ENCODE peak calls at places on chromosomes 2 and 18, in ten cellular contexts. X, V, Y, T, H, U, D, Q, Z and O are unnamed samples.

GRCh38 chr2:119174993-119175347 is 16.4 kb upstream of the C1QL2 start:
- DNase-seq in Q (no peak), D (no peak), U (no peak), X (no peak), Z (no peak), H (no peak), V (no peak), Y (no peak), T (no peak), O (no peak)

GRCh38 chr18:76493213-76494107 is 1.6 kb downstream of the ZNF516 start:
- DNase-seq in Z (peak; percentile 45), H (no peak), T (no peak), D (no peak), X (no peak), U (no peak), V (peak; percentile 66), Q (peak; percentile 64), Y (no peak), O (peak; percentile 82)

GRCh38 chr18:36086186-36086585 is 18.8 kb upstream of the RPRD1A start:
- DNase-seq in Y (no peak), H (no peak), V (no peak), Z (no peak), T (no peak), Q (no peak), U (no peak), D (no peak), X (no peak), O (no peak)

GRCh38 chr2:28219134-28219533 is 173.5 kb upstream of the FOSL2 start:
- DNase-seq in U (no peak), D (no peak), T (no peak), Y (no peak), Z (peak; percentile 35), H (no peak), V (no peak), X (no peak), Q (no peak), O (no peak)

GRCh38 chr2:231646471-231646870 is 53.8 kb downstream of the TEX44 start:
- DNase-seq in D (no peak), Y (no peak), X (no peak), U (no peak), V (no peak), T (no peak), H (no peak), Z (no peak), Q (no peak), O (no peak)

GRCh38 chr2:99607454-99607853 is 117.6 kb upstream of the REV1 start:
- DNase-seq in X (no peak), Q (no peak), D (no peak), T (no peak), Y (no peak), Z (no peak), U (no peak), V (no peak), H (no peak), O (no peak)

GRCh38 chr2:102103992-102104871 is 38.3 kb upstream of the IL1R1 start:
- DNase-seq in T (peak; percentile 1), D (no peak), Q (no peak), H (peak; percentile 88), Y (no peak), Z (no peak), U (no peak), X (peak; percentile 70), V (peak; percentile 82), O (no peak)

GRCh38 chr2:236968101-236968886 is 117.4 kb upstream of the COPS8 start:
- DNase-seq in Q (no peak), D (no peak), Y (peak; percentile 44), V (no peak), H (no peak), X (no peak), T (no peak), U (no peak), Z (no peak), O (peak; percentile 58)

GRCh38 chr2:19786408-19787058 is 115.2 kb downstream of the TTC32 start:
- DNase-seq in D (no peak), H (no peak), Q (no peak), V (no peak), T (no peak), X (peak; percentile 34), Y (no peak), U (no peak), Z (no peak), O (peak; percentile 20)